ENCODE peak calls at places on chromosomes 13 and 19, in seven cellular contexts. I, C, Q, O, N, F and E are unnamed samples.

GRCh38 chr13:109974354-109974753 is 188.0 kb upstream of the IRS2 start:
- DNase-seq in Q (no peak), F (peak; percentile 18), N (peak; percentile 38), I (no peak), C (no peak), O (peak; percentile 40), E (peak; percentile 40)

GRCh38 chr19:30154410-30154809 is 212.4 kb downstream of the URI1 start:
- DNase-seq in C (no peak), O (no peak), I (no peak), Q (no peak), N (no peak), F (no peak), E (no peak)

GRCh38 chr19:51339313-51339686 is 2.6 kb downstream of the VSIG10L start:
- DNase-seq in N (no peak), Q (no peak), I (no peak), O (no peak), C (no peak), F (no peak), E (no peak)

GRCh38 chr13:48161530-48162179 is 66.8 kb upstream of the MED4 start:
- DNase-seq in I (no peak), N (peak; percentile 69), Q (peak; percentile 48), F (no peak), O (no peak), C (no peak), E (no peak)

GRCh38 chr19:19257137-19257536 is 16.0 kb downstream of the TM6SF2 start:
- DNase-seq in F (no peak), N (no peak), Q (no peak), O (no peak), I (no peak), C (no peak), E (no peak)

GRCh38 chr19:40279761-40280607 is 5.2 kb downstream of the AKT2 start:
- DNase-seq in C (no peak), N (no peak), O (no peak), I (no peak), Q (no peak), F (no peak), E (no peak)

GRCh38 chr13:20891768-20892167 is 10.8 kb downstream of the XPO4 start:
- DNase-seq in Q (no peak), O (no peak), I (no peak), N (no peak), C (no peak), F (no peak), E (no peak)

GRCh38 chr13:98405107-98405571 is 171.8 kb downstream of the STK24 start:
- DNase-seq in O (no peak), C (no peak), N (no peak), I (no peak), F (peak; percentile 32), Q (no peak), E (no peak)

GRCh38 chr13:111344471-111345191 is 24.2 kb downstream of the TEX29 start:
- DNase-seq in C (peak; percentile 93), Q (no peak), N (peak; percentile 46), F (peak; percentile 7), I (no peak), O (no peak), E (peak; percentile 78)

GRCh38 chr19:47369923-47370625 is 21.0 kb downstream of the DHX34 start:
- DNase-seq in C (peak; percentile 23), N (no peak), I (no peak), Q (peak; percentile 62), O (peak; percentile 73), F (peak; percentile 33), E (peak; percentile 85)

GRCh38 chr13:29597701-29598100 is 2.2 kb upstream of the SLC7A1 start:
- DNase-seq in I (no peak), C (no peak), F (no peak), N (no peak), O (no peak), Q (no peak), E (no peak)

GRCh38 chr13:45587897-45588296 is 27.6 kb downstream of the ERICH6B start:
- DNase-seq in Q (no peak), C (no peak), I (no peak), N (no peak), F (no peak), O (no peak), E (no peak)

GRCh38 chr19:33304760-33305647 is 2.7 kb upstream of the CEBPA start:
- DNase-seq in F (no peak), C (no peak), N (no peak), O (no peak), I (no peak), Q (no peak), E (no peak)

GRCh38 chr13:62356977-62357376 is 941.3 kb upstream of the PCDH20 start:
- DNase-seq in N (no peak), O (no peak), Q (no peak), C (peak; percentile 1), F (no peak), I (no peak), E (peak; percentile 10)

GRCh38 chr19:17797397-17798201 is 2.7 kb downstream of the B3GNT3 start:
- DNase-seq in O (no peak), Q (no peak), C (no peak), N (no peak), I (no peak), F (no peak), E (peak; percentile 10)

GRCh38 chr19:14479985-14480694 is 5.0 kb upstream of the PTGER1 start:
- DNase-seq in N (no peak), O (no peak), Q (peak; percentile 72), C (no peak), I (peak; percentile 60), F (no peak), E (peak; percentile 40)

GRCh38 chr13:20425819-20426219 is 99.8 kb downstream of the CRYL1 start:
- DNase-seq in I (no peak), C (no peak), O (no peak), Q (no peak), N (no peak), F (no peak), E (no peak)

GRCh38 chr13:20219585-20219984 is 12.5 kb downstream of the GJB6 start:
- DNase-seq in C (no peak), F (no peak), I (no peak), N (no peak), Q (no peak), O (no peak), E (no peak)

GRCh38 chr13:99988469-99989375 is 7.1 kb downstream of the ZIC2 start:
- DNase-seq in N (no peak), Q (no peak), O (no peak), F (no peak), C (no peak), I (no peak), E (no peak)